ENCODE peak calls at places on chromosome 13, in six cellular contexts. G is cardiac muscle cell, S is GM23338, F is HepG2, P is PC-3, E is fibroblast of lung. O is an unnamed sample. For H3K36me3, the result is how much of the 10 kb centered on the place peaks cover.

GRCh38 chr13:78137404-78138142 is 218.9 kb upstream of the EDNRB start:
- DNase-seq in F (peak), P (peak), G (peak), E (peak), S (peak), O (peak)

GRCh38 chr13:107721436-107721835 is 493.9 kb downstream of the LIG4 start:
- DNase-seq in P (no peak), F (no peak), E (peak), G (no peak), S (no peak), O (no peak)

GRCh38 chr13:45220403-45220802 is 19.6 kb upstream of the KCTD4 start:
- DNase-seq in G (no peak), E (no peak), P (no peak), F (no peak), S (no peak), O (no peak)

GRCh38 chr13:20192470-20193141 is at the start of gene GJB2:
- DNase-seq in P (peak), S (peak), E (no peak), F (no peak), G (no peak), O (peak)

GRCh38 chr13:20814224-20814910 is 40.6 kb upstream of the EEF1AKMT1 start:
- DNase-seq in S (no peak), P (peak), E (peak), G (peak), F (no peak), O (peak)

GRCh38 chr13:93190006-93190405 is 36.6 kb upstream of the GPC6 start:
- DNase-seq in E (no peak), S (no peak), G (no peak), P (no peak), F (no peak), O (no peak)

GRCh38 chr13:85191996-85192395 is 607.2 kb downstream of the SLITRK6 start:
- DNase-seq in F (no peak), G (no peak), E (no peak), P (no peak), S (no peak), O (no peak)

GRCh38 chr13:33940898-33941297 is 122.9 kb downstream of the RFC3 start:
- DNase-seq in S (peak), P (no peak), E (no peak), F (no peak), G (peak), O (no peak)

GRCh38 chr13:112711528-112712265 is 21.9 kb downstream of the ATP11A start:
- DNase-seq in E (peak), P (peak), F (peak), G (peak), S (peak), O (peak)

GRCh38 chr13:78430811-78431210 is 172.5 kb downstream of the POU4F1 start:
- DNase-seq in F (no peak), S (no peak), E (no peak), G (no peak), P (no peak), O (no peak)

GRCh38 chr13:80242728-80243427 is 98.0 kb downstream of the SPRY2 start:
- DNase-seq in G (no peak), E (no peak), P (no peak), S (no peak), F (no peak), O (no peak)

GRCh38 chr13:52428295-52428694 is 22.1 kb downstream of the VPS36 start:
- DNase-seq in F (peak), E (no peak), G (peak), P (peak), S (no peak), O (peak)

GRCh38 chr13:33322474-33322827 is 36.9 kb upstream of the STARD13 start:
- DNase-seq in P (no peak), E (peak), F (no peak), G (peak), S (no peak), O (no peak)

GRCh38 chr13:43963726-43964125 is 84.0 kb downstream of the LACC1 start:
- DNase-seq in S (peak), F (no peak), E (no peak), G (no peak), P (peak), O (no peak)

GRCh38 chr13:95403349-95404140 is 102.3 kb upstream of the ABCC4 start:
- DNase-seq in S (peak), P (peak), F (no peak), G (no peak), E (no peak), O (no peak)

GRCh38 chr13:71117920-71118319 is 749.1 kb downstream of the DACH1 start:
- DNase-seq in G (no peak), E (no peak), F (no peak), P (no peak), S (no peak), O (no peak)
- H3K36me3 ChIP-seq in G (under half), E (under half), F (under half), P (under half), S (under half), O (under half)

DNA sequence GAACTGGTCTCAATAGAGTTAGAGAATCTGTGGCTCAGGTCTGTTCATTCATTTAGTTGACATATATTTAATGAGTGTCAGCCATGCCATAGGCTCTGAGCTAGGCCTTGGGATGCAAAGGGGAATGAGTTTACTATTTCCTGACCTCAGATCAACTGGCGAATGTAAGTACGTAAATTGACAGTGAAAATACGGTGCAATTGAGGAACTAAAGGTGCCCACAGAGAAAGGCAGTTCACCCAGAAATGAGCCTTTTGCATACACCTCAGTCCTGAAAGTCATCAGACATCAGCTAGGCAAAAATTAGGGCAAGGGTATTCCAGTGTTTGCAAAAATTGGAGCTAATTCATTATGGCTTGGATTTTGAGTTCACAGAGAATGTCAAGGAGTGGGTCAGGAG is 20.6 kb upstream of the UPF3A start:
- DNase-seq in S (no peak), F (no peak), G (no peak), P (no peak), E (no peak), O (no peak)
- H3K36me3 ChIP-seq in S (half or more), F (under half), G (half or more), P (under half), E (under half), O (under half)

DNA sequence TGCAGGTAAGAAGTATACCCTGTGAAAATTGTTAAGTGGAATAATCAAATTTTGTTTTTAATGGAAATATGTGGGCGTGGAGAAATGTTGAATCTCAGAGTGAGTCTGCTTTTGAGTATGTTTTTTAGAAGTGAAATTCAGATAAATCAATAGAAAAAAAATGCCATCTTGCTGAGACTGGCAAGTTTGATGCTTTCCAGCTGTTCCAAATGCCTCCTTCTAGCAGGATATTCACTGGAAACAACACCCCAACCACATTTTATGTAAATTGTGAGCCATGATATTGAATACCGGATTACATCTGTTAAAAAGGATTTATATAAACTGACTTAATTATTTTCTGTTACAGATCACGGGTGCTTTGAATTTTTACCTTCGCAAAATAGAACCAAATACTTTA is 115.4 kb downstream of the ITGBL1 start:
- DNase-seq in E (peak), P (no peak), F (no peak), S (no peak), G (no peak), O (no peak)
- H3K36me3 ChIP-seq in E (under half), P (under half), F (under half), S (under half), G (under half), O (under half)

DNA sequence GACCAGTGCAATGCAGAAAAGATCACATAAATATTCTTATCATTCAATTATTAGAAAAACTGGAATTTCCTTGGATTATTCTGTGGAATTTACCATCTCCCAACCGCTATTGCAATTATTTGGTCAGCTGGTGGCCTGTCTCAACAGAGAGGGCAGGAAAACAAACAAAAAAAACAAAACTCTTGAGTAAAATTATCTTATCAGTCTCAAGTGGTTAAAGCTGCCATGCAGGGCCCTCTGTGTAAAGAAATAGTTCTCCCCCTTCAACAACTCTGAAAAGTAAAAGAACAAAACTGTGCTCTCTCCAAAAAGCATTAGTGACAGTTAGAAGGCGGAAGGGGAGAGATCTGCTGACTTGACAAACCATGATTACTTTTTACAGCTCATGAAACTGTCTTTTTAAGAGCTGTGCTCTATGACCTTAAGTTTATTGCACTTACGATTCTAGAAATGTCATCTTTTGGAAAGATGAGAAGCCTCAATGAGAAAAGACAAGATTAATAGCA is 152.3 kb downstream of the DLEU7 start:
- DNase-seq in S (no peak), F (no peak), E (no peak), P (no peak), G (peak), O (no peak)
- H3K36me3 ChIP-seq in S (under half), F (under half), E (under half), P (under half), G (under half), O (under half)

DNA sequence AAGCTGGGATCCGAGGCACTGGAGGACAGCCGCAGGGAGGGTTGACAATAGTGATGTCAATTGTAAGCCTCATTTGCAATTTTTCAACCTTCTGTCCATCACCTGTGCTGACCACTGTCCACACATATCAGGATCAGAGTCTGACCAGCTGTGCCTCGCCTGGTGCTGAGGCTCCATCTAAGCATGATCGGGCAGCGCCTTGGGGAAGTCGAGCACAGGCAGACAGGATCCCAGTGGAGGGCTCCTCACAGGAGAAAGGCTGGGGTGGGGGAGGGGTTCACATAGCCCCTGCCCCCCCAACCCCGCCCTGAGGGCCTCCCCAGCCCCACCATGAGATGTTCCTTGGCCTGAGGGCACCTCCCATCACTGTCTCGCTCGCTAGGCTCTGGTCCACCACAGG is 60.3 kb downstream of the RAB20 start:
- DNase-seq in F (no peak), S (no peak), G (no peak), P (no peak), E (no peak), O (no peak)
- H3K36me3 ChIP-seq in F (under half), S (under half), G (under half), P (under half), E (under half), O (under half)

DNA sequence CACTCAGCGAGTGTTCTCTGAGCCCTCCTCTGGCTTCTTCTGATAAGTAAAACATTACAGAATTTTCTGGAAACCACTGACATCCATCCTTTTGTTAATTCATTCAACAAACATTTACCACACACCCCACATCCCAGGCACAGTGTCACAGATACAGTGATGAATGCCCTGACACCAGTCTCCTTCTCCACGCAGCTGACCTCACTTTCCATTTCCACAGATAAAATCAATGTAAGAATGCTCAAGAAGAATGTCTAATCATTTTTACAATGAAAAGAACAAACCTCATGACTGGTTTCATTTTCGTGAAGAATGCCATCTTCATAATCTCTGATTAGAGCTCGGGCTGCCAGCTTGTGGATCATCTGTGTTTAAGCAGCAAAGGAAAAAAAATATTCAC is 69.2 kb downstream of the PARP4 start:
- DNase-seq in G (no peak), P (no peak), S (no peak), E (no peak), F (no peak), O (no peak)
- H3K36me3 ChIP-seq in G (under half), P (under half), S (under half), E (under half), F (under half), O (under half)

GRCh38 chr13:48074006-48074405 is 20.9 kb downstream of the MED4 start:
- DNase-seq in E (no peak), F (no peak), S (no peak), G (no peak), P (no peak), O (no peak)
- H3K36me3 ChIP-seq in E (under half), F (under half), S (half or more), G (half or more), P (half or more), O (under half)

DNA sequence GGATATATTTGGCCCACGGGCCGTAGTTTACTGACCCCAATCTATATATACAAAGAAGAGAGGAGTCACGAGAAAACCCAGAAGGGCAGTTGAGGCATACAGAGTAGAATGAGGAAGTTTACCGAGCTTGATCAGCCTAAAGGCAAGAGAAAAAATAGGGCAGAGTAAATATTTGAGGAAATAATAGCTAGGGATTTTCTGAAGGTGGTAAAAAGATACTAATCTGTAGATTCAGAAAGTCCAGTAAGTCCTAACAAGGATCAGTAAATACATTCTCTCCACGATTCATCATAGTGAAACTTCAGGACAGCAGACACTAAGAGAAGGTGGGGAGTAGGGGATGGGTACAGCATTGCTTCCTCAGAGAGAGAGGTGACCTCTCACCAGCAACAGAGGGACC is 248.1 kb downstream of the ATP8A2 start:
- DNase-seq in S (no peak), G (no peak), F (no peak), E (no peak), P (no peak), O (no peak)
- H3K36me3 ChIP-seq in S (under half), G (under half), F (under half), E (under half), P (under half), O (under half)

O was measured in small intestine.